ENCODE peak calls at places on chromosomes 4 and X, in four cellular contexts. K, J, Z and C are unnamed samples.

GRCh38 chrX:119492463-119492862 is 24.2 kb downstream of the SLC25A5 start:
- DNase-seq in K (no peak), Z (no peak), J (no peak), C (peak)

GRCh38 chr4:5222951-5223350 is 171.7 kb downstream of the STK32B start:
- DNase-seq in Z (no peak), K (no peak), J (no peak), C (no peak)

GRCh38 chr4:105186701-105187158 is 40.1 kb downstream of the TET2 start:
- DNase-seq in Z (no peak), K (peak), J (peak), C (peak)

GRCh38 chrX:49230500-49231232 is 2.5 kb downstream of the CACNA1F start:
- DNase-seq in Z (no peak), K (no peak), J (peak), C (peak)

GRCh38 chr4:70958681-70959080 is 34.8 kb upstream of the DCK start:
- DNase-seq in J (peak), K (no peak), Z (peak), C (no peak)

GRCh38 chrX:11944486-11944885 is 186.4 kb downstream of the MSL3 start:
- DNase-seq in K (peak), Z (no peak), J (peak), C (peak)

GRCh38 chr4:182809417-182810102 is 107.6 kb downstream of the DCTD start:
- DNase-seq in K (no peak), J (no peak), Z (no peak), C (peak)

GRCh38 chr4:184396570-184397515 is 77.5 kb downstream of the IRF2 start:
- DNase-seq in K (no peak), Z (no peak), J (no peak), C (no peak)

GRCh38 chrX:56802428-56802827 is 73.4 kb downstream of the NBDY start:
- DNase-seq in K (no peak), Z (no peak), J (no peak), C (no peak)

GRCh38 chr4:152255437-152255836 is 280.5 kb downstream of the FBXW7 start:
- DNase-seq in J (peak), Z (no peak), K (peak), C (peak)

GRCh38 chrX:39854772-39855747 is 242.7 kb downstream of the BCOR start:
- DNase-seq in J (no peak), Z (no peak), K (no peak), C (no peak)

GRCh38 chr4:89129080-89129640 is 17.8 kb downstream of the TIGD2 start:
- DNase-seq in J (no peak), Z (no peak), K (peak), C (no peak)

GRCh38 chr4:102734116-102734515 is 26.7 kb downstream of the MANBA start:
- DNase-seq in K (no peak), J (no peak), Z (no peak), C (no peak)

GRCh38 chr4:7677799-7678301 is 243.1 kb upstream of the PSAPL1 start:
- DNase-seq in K (peak), Z (no peak), J (no peak), C (no peak)

GRCh38 chr4:155543126-155543765 is 123.4 kb upstream of the GUCY1A1 start:
- DNase-seq in K (peak), Z (peak), J (peak), C (peak)

GRCh38 chrX:134622056-134622812 is 36.0 kb downstream of the PLAC1 start:
- DNase-seq in Z (peak), K (peak), J (peak), C (peak)

GRCh38 chrX:15619053-15619772 is 18.5 kb upstream of the ACE2 start:
- DNase-seq in K (peak), J (peak), Z (peak), C (peak)

GRCh38 chr4:85901500-85901899 is 426.6 kb downstream of the ARHGAP24 start:
- DNase-seq in K (peak), J (peak), Z (no peak), C (peak)